ENCODE peak calls at places on chromosomes 1 and 21, in seven cellular contexts. One of them, this sample, is unnamed. For H3K9me3, the result is how much of the 10 kb centered on the place peaks cover.

GRCh38 chr1:23977854-23978191 is 2.3 kb downstream of the SRSF10 start:
- DNase-seq in breast epithelium: no peak
- DNase-seq in tibial artery: no peak
- DNase-seq in OCI-LY7: no peak
- DNase-seq in uterus: no peak
- DNase-seq in heart right ventricle: no peak
- DNase-seq in fibroblast of lung: no peak
- DNase-seq in this sample: no peak

GRCh38 chr1:231162300-231162969 is 577 bp downstream of the TRIM67 start:
- DNase-seq in breast epithelium: no peak
- DNase-seq in tibial artery: no peak
- DNase-seq in OCI-LY7: no peak
- DNase-seq in uterus: no peak
- DNase-seq in heart right ventricle: peak
- DNase-seq in fibroblast of lung: peak
- DNase-seq in this sample: peak

GRCh38 chr1:85611856-85612255 is 31.3 kb downstream of the CCN1 start:
- DNase-seq in breast epithelium: peak
- DNase-seq in tibial artery: peak
- DNase-seq in OCI-LY7: no peak
- DNase-seq in uterus: peak
- DNase-seq in heart right ventricle: peak
- DNase-seq in fibroblast of lung: peak
- DNase-seq in this sample: no peak

GRCh38 chr1:234957330-234958065 is 171.1 kb downstream of the TOMM20 start:
- DNase-seq in breast epithelium: no peak
- DNase-seq in tibial artery: no peak
- DNase-seq in OCI-LY7: no peak
- DNase-seq in uterus: peak
- DNase-seq in heart right ventricle: no peak
- DNase-seq in fibroblast of lung: peak
- DNase-seq in this sample: no peak

GRCh38 chr21:44487831-44488230 is 32.5 kb downstream of the LRRC3 start:
- DNase-seq in breast epithelium: no peak
- DNase-seq in tibial artery: no peak
- DNase-seq in OCI-LY7: peak
- DNase-seq in uterus: no peak
- DNase-seq in heart right ventricle: no peak
- DNase-seq in fibroblast of lung: peak
- DNase-seq in this sample: no peak

GRCh38 chr1:16727190-16728111 is 12.9 kb upstream of the RNU1-4 start:
- DNase-seq in breast epithelium: peak
- DNase-seq in tibial artery: peak
- DNase-seq in OCI-LY7: peak
- DNase-seq in uterus: peak
- DNase-seq in heart right ventricle: peak
- DNase-seq in fibroblast of lung: no peak
- DNase-seq in this sample: no peak

GRCh38 chr1:112881742-112882127 is 74.3 kb downstream of the SLC16A1 start:
- DNase-seq in breast epithelium: no peak
- DNase-seq in tibial artery: no peak
- DNase-seq in OCI-LY7: no peak
- DNase-seq in uterus: peak
- DNase-seq in heart right ventricle: no peak
- DNase-seq in fibroblast of lung: no peak
- DNase-seq in this sample: no peak

GRCh38 chr1:103489881-103490280 is 35.6 kb upstream of the RNPC3 start:
- DNase-seq in breast epithelium: no peak
- DNase-seq in tibial artery: no peak
- DNase-seq in OCI-LY7: no peak
- DNase-seq in uterus: no peak
- DNase-seq in heart right ventricle: no peak
- DNase-seq in fibroblast of lung: peak
- DNase-seq in this sample: no peak

GRCh38 chr1:15852828-15853302 is 5.4 kb downstream of the SPEN start:
- DNase-seq in breast epithelium: no peak
- DNase-seq in tibial artery: no peak
- DNase-seq in OCI-LY7: no peak
- DNase-seq in uterus: no peak
- DNase-seq in heart right ventricle: no peak
- DNase-seq in fibroblast of lung: no peak
- DNase-seq in this sample: no peak

GRCh38 chr21:32184485-32184884 is 94.4 kb downstream of the MIS18A start:
- DNase-seq in breast epithelium: no peak
- DNase-seq in tibial artery: no peak
- DNase-seq in OCI-LY7: no peak
- DNase-seq in uterus: no peak
- DNase-seq in heart right ventricle: no peak
- DNase-seq in fibroblast of lung: no peak
- DNase-seq in this sample: no peak

DNA sequence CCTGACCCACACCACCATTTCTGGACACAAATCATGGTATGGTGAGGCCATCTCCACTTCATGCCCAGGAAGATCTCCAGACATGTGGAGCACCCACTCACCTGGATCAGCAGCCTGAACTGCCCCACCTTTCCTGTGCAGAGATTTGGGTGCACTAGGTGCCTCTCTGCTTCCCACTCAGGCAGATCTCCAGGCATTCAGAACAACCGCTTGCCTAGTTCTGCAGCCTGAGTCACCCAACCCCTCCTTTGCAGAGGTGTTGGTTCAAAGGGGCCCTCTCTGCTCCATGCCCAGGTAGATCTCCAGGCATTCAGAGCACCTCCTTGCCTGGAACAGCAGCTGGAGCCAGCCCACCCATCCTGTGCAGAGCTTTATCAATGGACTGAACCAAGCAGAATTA is 620.8 kb downstream of the LRRIQ3 start:
- DNase-seq in breast epithelium: no peak
- DNase-seq in tibial artery: no peak
- DNase-seq in OCI-LY7: no peak
- DNase-seq in uterus: no peak
- DNase-seq in heart right ventricle: no peak
- DNase-seq in fibroblast of lung: no peak
- DNase-seq in this sample: no peak
- H3K9me3 ChIP-seq in breast epithelium: under half
- H3K9me3 ChIP-seq in tibial artery: under half
- H3K9me3 ChIP-seq in OCI-LY7: under half
- H3K9me3 ChIP-seq in uterus: under half
- H3K9me3 ChIP-seq in heart right ventricle: under half
- H3K9me3 ChIP-seq in fibroblast of lung: under half
- H3K9me3 ChIP-seq in this sample: under half

GRCh38 chr1:95703046-95703445 is 469.0 kb downstream of the RWDD3 start:
- DNase-seq in breast epithelium: no peak
- DNase-seq in tibial artery: no peak
- DNase-seq in OCI-LY7: peak
- DNase-seq in uterus: no peak
- DNase-seq in heart right ventricle: no peak
- DNase-seq in fibroblast of lung: no peak
- DNase-seq in this sample: no peak
- H3K9me3 ChIP-seq in breast epithelium: under half
- H3K9me3 ChIP-seq in tibial artery: under half
- H3K9me3 ChIP-seq in OCI-LY7: under half
- H3K9me3 ChIP-seq in uterus: under half
- H3K9me3 ChIP-seq in heart right ventricle: under half
- H3K9me3 ChIP-seq in fibroblast of lung: under half
- H3K9me3 ChIP-seq in this sample: under half

GRCh38 chr1:152757747-152758146 is at the start of gene KPRP:
- DNase-seq in breast epithelium: no peak
- DNase-seq in tibial artery: no peak
- DNase-seq in OCI-LY7: no peak
- DNase-seq in uterus: no peak
- DNase-seq in heart right ventricle: no peak
- DNase-seq in fibroblast of lung: no peak
- DNase-seq in this sample: no peak

GRCh38 chr1:152761609-152762213 is 3.9 kb downstream of the KPRP start:
- DNase-seq in breast epithelium: no peak
- DNase-seq in tibial artery: no peak
- DNase-seq in OCI-LY7: no peak
- DNase-seq in uterus: no peak
- DNase-seq in heart right ventricle: no peak
- DNase-seq in fibroblast of lung: no peak
- DNase-seq in this sample: no peak

GRCh38 chr1:152758636-152759035 is 811 bp downstream of the KPRP start:
- DNase-seq in breast epithelium: no peak
- DNase-seq in tibial artery: no peak
- DNase-seq in OCI-LY7: no peak
- DNase-seq in uterus: no peak
- DNase-seq in heart right ventricle: no peak
- DNase-seq in fibroblast of lung: no peak
- DNase-seq in this sample: no peak

GRCh38 chr1:152759453-152760173 is 1.8 kb downstream of the KPRP start:
- DNase-seq in breast epithelium: no peak
- DNase-seq in tibial artery: no peak
- DNase-seq in OCI-LY7: no peak
- DNase-seq in uterus: no peak
- DNase-seq in heart right ventricle: no peak
- DNase-seq in fibroblast of lung: no peak
- DNase-seq in this sample: no peak

GRCh38 chr1:152760551-152761190 is 2.8 kb downstream of the KPRP start:
- DNase-seq in breast epithelium: no peak
- DNase-seq in tibial artery: no peak
- DNase-seq in OCI-LY7: no peak
- DNase-seq in uterus: no peak
- DNase-seq in heart right ventricle: no peak
- DNase-seq in fibroblast of lung: no peak
- DNase-seq in this sample: no peak
- H3K9me3 ChIP-seq in breast epithelium: under half
- H3K9me3 ChIP-seq in tibial artery: under half
- H3K9me3 ChIP-seq in OCI-LY7: under half
- H3K9me3 ChIP-seq in uterus: under half
- H3K9me3 ChIP-seq in heart right ventricle: under half
- H3K9me3 ChIP-seq in fibroblast of lung: under half
- H3K9me3 ChIP-seq in this sample: under half

GRCh38 chr1:6162341-6162740 is 17.8 kb downstream of the CHD5 start:
- DNase-seq in breast epithelium: no peak
- DNase-seq in tibial artery: no peak
- DNase-seq in OCI-LY7: no peak
- DNase-seq in uterus: no peak
- DNase-seq in heart right ventricle: no peak
- DNase-seq in fibroblast of lung: no peak
- DNase-seq in this sample: no peak

GRCh38 chr1:6162773-6163172 is 17.3 kb downstream of the CHD5 start:
- DNase-seq in breast epithelium: no peak
- DNase-seq in tibial artery: no peak
- DNase-seq in OCI-LY7: no peak
- DNase-seq in uterus: no peak
- DNase-seq in heart right ventricle: no peak
- DNase-seq in fibroblast of lung: no peak
- DNase-seq in this sample: no peak

GRCh38 chr1:6165027-6165426 is 15.1 kb downstream of the CHD5 start:
- DNase-seq in breast epithelium: no peak
- DNase-seq in tibial artery: no peak
- DNase-seq in OCI-LY7: no peak
- DNase-seq in uterus: no peak
- DNase-seq in heart right ventricle: no peak
- DNase-seq in fibroblast of lung: no peak
- DNase-seq in this sample: no peak

GRCh38 chr1:6163973-6164617 is 16.0 kb downstream of the CHD5 start:
- DNase-seq in breast epithelium: no peak
- DNase-seq in tibial artery: no peak
- DNase-seq in OCI-LY7: no peak
- DNase-seq in uterus: no peak
- DNase-seq in heart right ventricle: no peak
- DNase-seq in fibroblast of lung: no peak
- DNase-seq in this sample: no peak

GRCh38 chr1:6163191-6163972 is 16.7 kb downstream of the CHD5 start:
- DNase-seq in breast epithelium: no peak
- DNase-seq in tibial artery: no peak
- DNase-seq in OCI-LY7: no peak
- DNase-seq in uterus: no peak
- DNase-seq in heart right ventricle: no peak
- DNase-seq in fibroblast of lung: no peak
- DNase-seq in this sample: no peak
- H3K9me3 ChIP-seq in breast epithelium: under half
- H3K9me3 ChIP-seq in tibial artery: under half
- H3K9me3 ChIP-seq in OCI-LY7: under half
- H3K9me3 ChIP-seq in uterus: under half
- H3K9me3 ChIP-seq in heart right ventricle: under half
- H3K9me3 ChIP-seq in fibroblast of lung: under half
- H3K9me3 ChIP-seq in this sample: under half

GRCh38 chr21:45583831-45584509 is 41.7 kb upstream of the SLC19A1 start:
- DNase-seq in breast epithelium: no peak
- DNase-seq in tibial artery: no peak
- DNase-seq in OCI-LY7: no peak
- DNase-seq in uterus: peak
- DNase-seq in heart right ventricle: no peak
- DNase-seq in fibroblast of lung: no peak
- DNase-seq in this sample: no peak

GRCh38 chr21:45586289-45586858 is 44.1 kb upstream of the SLC19A1 start:
- DNase-seq in breast epithelium: no peak
- DNase-seq in tibial artery: no peak
- DNase-seq in OCI-LY7: no peak
- DNase-seq in uterus: no peak
- DNase-seq in heart right ventricle: no peak
- DNase-seq in fibroblast of lung: no peak
- DNase-seq in this sample: no peak

GRCh38 chr21:45582128-45582527 is 39.9 kb upstream of the SLC19A1 start:
- DNase-seq in breast epithelium: no peak
- DNase-seq in tibial artery: peak
- DNase-seq in OCI-LY7: no peak
- DNase-seq in uterus: peak
- DNase-seq in heart right ventricle: no peak
- DNase-seq in fibroblast of lung: no peak
- DNase-seq in this sample: no peak

GRCh38 chr21:45581322-45581712 is 39.1 kb upstream of the SLC19A1 start:
- DNase-seq in breast epithelium: no peak
- DNase-seq in tibial artery: peak
- DNase-seq in OCI-LY7: no peak
- DNase-seq in uterus: peak
- DNase-seq in heart right ventricle: no peak
- DNase-seq in fibroblast of lung: no peak
- DNase-seq in this sample: no peak

DNA sequence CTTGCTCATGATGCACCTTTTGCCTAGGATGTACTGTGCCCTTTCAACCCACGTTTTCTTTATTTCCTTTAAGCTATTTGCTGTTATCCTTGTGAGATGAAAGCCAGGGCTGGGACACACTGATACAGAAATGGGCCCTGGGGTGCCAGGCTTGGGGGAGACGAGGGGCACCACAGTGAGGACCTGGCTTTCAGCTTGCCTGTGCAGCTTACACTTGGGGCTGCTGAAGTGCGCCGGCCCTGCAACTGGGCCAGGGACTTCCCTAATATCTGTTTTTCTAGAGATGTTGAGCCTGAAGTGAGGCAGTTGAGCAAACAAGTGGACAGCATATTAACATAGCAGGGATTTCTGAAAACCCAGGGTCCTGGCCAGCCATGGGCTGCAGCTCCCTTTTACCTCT is 42.5 kb upstream of the SLC19A1 start:
- DNase-seq in breast epithelium: no peak
- DNase-seq in tibial artery: peak
- DNase-seq in OCI-LY7: no peak
- DNase-seq in uterus: peak
- DNase-seq in heart right ventricle: no peak
- DNase-seq in fibroblast of lung: no peak
- DNase-seq in this sample: no peak
- H3K9me3 ChIP-seq in breast epithelium: under half
- H3K9me3 ChIP-seq in tibial artery: under half
- H3K9me3 ChIP-seq in OCI-LY7: under half
- H3K9me3 ChIP-seq in uterus: under half
- H3K9me3 ChIP-seq in heart right ventricle: under half
- H3K9me3 ChIP-seq in fibroblast of lung: under half
- H3K9me3 ChIP-seq in this sample: under half